ENCODE peak calls at places on chromosomes 13 and 19, in five cellular contexts. Z, X, U, D and K are unnamed samples.

GRCh38 chr19:54905908-54906511 is at the start of gene NCR1:
- DNase-seq in X (no peak), D (no peak), U (no peak), Z (no peak), K (no peak)

GRCh38 chr19:43464089-43464775 is 1.2 kb downstream of the LYPD3 start:
- DNase-seq in Z (peak; percentile 85), D (peak; percentile 78), U (no peak), X (no peak), K (peak; percentile 92)

GRCh38 chr13:62320129-62320724 is 904.6 kb upstream of the PCDH20 start:
- DNase-seq in Z (no peak), D (no peak), U (peak; percentile 41), X (peak; percentile 24), K (no peak)

GRCh38 chr19:48997972-48998371 is 4.3 kb downstream of the RUVBL2 start:
- DNase-seq in D (no peak), X (peak; percentile 66), U (peak; percentile 55), Z (no peak), K (no peak)

GRCh38 chr13:83622422-83622784 is 259.9 kb downstream of the SLITRK1 start:
- DNase-seq in U (peak; percentile 66), D (no peak), X (peak; percentile 76), Z (no peak), K (no peak)

GRCh38 chr19:2567580-2567979 is 91.7 kb downstream of the GADD45B start:
- DNase-seq in D (peak; percentile 77), U (no peak), X (no peak), Z (peak; percentile 67), K (peak; percentile 76)

GRCh38 chr13:70432276-70432805 is 324.1 kb upstream of the KLHL1 start:
- DNase-seq in D (no peak), U (no peak), X (no peak), Z (no peak), K (no peak)

GRCh38 chr13:37869506-37869755 is 141 bp downstream of the TRPC4 start:
- DNase-seq in Z (no peak), U (no peak), D (no peak), X (no peak), K (no peak)

GRCh38 chr19:47305309-47305751 is 4.3 kb upstream of the C5AR1 start:
- DNase-seq in U (peak; percentile 79), X (peak; percentile 73), Z (peak; percentile 54), D (peak; percentile 66), K (peak; percentile 92)

GRCh38 chr13:60933638-60934037 is 482.0 kb downstream of the PCDH20 start:
- DNase-seq in U (peak; percentile 6), D (no peak), X (no peak), Z (no peak), K (no peak)

GRCh38 chr19:38661996-38662395 is 14.5 kb downstream of the ACTN4 start:
- DNase-seq in D (no peak), X (no peak), U (no peak), Z (no peak), K (no peak)

GRCh38 chr19:2199215-2199614 is 35.5 kb downstream of the DOT1L start:
- DNase-seq in D (no peak), Z (no peak), U (no peak), X (no peak), K (no peak)

GRCh38 chr13:113901231-113901630 is 37.4 kb upstream of the GAS6 start:
- DNase-seq in X (no peak), D (no peak), U (peak; percentile 92), Z (no peak), K (no peak)

GRCh38 chr13:112246731-112247470 is 129.3 kb upstream of the SPACA7 start:
- DNase-seq in Z (no peak), D (no peak), X (no peak), U (no peak), K (no peak)

GRCh38 chr19:6416658-6417405 is 7.8 kb downstream of the KHSRP start:
- DNase-seq in U (no peak), X (no peak), D (no peak), Z (no peak), K (no peak)

GRCh38 chr13:33918199-33918932 is 100.4 kb downstream of the RFC3 start:
- DNase-seq in X (peak; percentile 71), U (peak; percentile 82), D (no peak), Z (no peak), K (peak; percentile 64)

GRCh38 chr13:25224151-25224550 is 52.1 kb upstream of the AMER2 start:
- DNase-seq in X (no peak), Z (no peak), D (no peak), U (no peak), K (no peak)

DNA sequence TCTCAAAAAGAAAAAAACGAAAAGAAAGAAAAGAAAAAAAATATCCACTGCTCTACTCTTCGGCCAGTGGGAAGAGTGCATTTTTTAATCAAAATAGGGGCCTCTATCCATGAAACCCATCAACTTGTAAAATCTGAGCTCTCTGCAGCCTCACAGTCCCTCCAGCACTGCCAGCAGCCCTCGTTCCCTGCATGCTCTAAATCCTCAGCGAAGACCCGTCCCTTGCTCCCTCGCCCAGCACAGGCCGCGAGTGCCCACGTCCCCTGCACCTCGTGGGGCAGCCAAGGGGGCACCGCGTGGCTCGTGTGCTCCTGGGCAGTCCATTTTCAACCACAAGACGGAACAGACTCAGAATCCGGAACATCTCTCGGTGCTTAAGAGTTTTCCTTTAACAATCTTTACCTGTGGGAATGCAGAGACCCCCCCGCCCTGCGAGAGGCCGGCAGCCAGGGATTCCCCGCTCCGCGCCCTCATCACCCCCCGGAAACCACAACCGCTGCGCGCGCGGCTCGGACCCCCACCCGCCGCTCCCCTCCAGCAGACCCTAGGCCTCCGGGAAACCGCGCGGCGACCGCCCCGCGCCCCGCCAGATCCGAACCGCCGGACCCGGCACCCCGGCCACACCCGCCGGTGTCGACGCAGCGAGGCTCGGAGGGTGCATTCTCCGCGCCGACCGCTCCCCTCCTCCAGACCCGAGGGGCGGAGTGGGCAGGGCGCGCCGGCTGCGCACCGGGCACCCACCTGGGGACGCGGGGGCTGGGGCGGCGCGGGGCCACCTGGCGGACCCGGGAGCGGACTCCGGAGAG is 624 bp downstream of the ANKRD27 start:
- DNase-seq in Z (no peak), X (no peak), U (no peak), D (no peak), K (no peak)
- H3K27ac ChIP-seq in Z (peak overlapping the region; percentile 81), X (peak overlapping the region; percentile 26), U (peak overlapping the region; percentile 63), D (peak overlapping the region; percentile 93), K (no peak overlapping the region)

GRCh38 chr13:50378513-50378970 is 363.3 kb downstream of the KCNRG start:
- DNase-seq in U (no peak), X (no peak), Z (no peak), D (no peak), K (no peak)

GRCh38 chr13:50376895-50377575 is 361.8 kb downstream of the KCNRG start:
- DNase-seq in X (no peak), Z (no peak), U (no peak), D (no peak), K (no peak)

GRCh38 chr13:50377726-50378270 is 362.6 kb downstream of the KCNRG start:
- DNase-seq in Z (no peak), X (no peak), D (no peak), U (no peak), K (no peak)

GRCh38 chr13:50374517-50374916 is 359.3 kb downstream of the KCNRG start:
- DNase-seq in X (no peak), D (no peak), Z (no peak), U (no peak), K (no peak)

GRCh38 chr13:50375792-50376191 is 360.5 kb downstream of the KCNRG start:
- DNase-seq in X (peak; percentile 62), D (no peak), Z (no peak), U (peak; percentile 90), K (no peak)
- H3K27ac ChIP-seq in X (no peak overlapping the region), D (no peak overlapping the region), Z (no peak overlapping the region), U (no peak overlapping the region), K (no peak overlapping the region)

DNA sequence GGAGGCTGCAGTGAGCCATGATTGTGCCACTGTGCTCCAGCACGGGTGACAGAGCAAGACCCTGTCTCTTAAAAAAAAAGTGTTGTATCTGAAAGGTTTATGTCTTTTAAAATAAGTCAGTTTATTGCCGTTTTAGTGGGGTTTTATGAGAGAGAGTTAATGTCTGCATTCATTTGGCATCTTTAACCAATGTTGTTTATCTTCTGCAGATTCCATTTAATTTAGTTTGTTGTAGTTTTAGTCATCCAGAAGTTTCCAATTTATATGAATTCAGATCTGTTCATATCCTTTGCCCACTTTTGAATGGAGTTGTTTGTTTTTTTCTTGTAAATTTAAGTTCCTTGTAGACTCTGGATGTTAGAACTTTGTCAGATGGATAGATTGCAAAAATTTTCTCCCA is 36.7 kb upstream of the LPAR6 start:
- DNase-seq in Z (no peak), X (no peak), D (no peak), U (no peak), K (no peak)
- H3K27ac ChIP-seq in Z (no peak overlapping the region), X (no peak overlapping the region), D (no peak overlapping the region), U (no peak overlapping the region), K (no peak overlapping the region)

GRCh38 chr13:95641961-95642621 is 2.4 kb downstream of the DZIP1 start:
- DNase-seq in X (peak; percentile 31), Z (no peak), U (peak; percentile 72), D (peak; percentile 41), K (peak; percentile 64)

GRCh38 chr13:95644611-95645052 is at the start of gene DZIP1:
- DNase-seq in Z (peak; percentile 74), U (peak; percentile 88), D (peak; percentile 81), X (peak; percentile 81), K (peak; percentile 87)

GRCh38 chr13:95643009-95643408 is 1.5 kb downstream of the DZIP1 start:
- DNase-seq in D (no peak), U (no peak), Z (no peak), X (no peak), K (no peak)

GRCh38 chr13:95643814-95644598 is 500 bp downstream of the DZIP1 start:
- DNase-seq in Z (no peak), X (peak; percentile 37), D (peak; percentile 18), U (peak; percentile 57), K (peak; percentile 83)

GRCh38 chr13:95643471-95643813 is 1.1 kb downstream of the DZIP1 start:
- DNase-seq in Z (no peak), X (peak; percentile 27), U (peak; percentile 56), D (no peak), K (no peak)
- H3K27ac ChIP-seq in Z (peak overlapping the region; percentile 77), X (peak overlapping the region; percentile 23), U (peak overlapping the region; percentile 79), D (peak overlapping the region; percentile 76), K (no peak overlapping the region)

DNA sequence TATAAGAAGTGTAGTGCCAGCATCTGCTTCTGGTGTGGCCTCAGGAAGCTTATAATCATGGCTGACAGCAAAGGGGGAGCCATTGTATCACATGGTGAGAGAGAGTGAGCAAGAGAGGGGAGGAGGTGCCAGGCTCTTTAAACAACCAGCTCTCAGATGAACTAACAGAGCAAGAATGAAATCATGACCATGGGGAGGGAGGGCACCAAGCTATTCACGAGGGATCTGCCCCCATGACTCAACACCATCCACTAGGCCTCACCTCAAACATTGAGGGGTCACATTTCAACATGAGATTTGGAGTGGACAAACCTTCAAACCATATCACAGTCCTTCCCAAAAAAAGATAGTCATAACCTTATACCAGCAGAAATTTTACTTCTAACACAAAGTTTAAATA is 174.0 kb downstream of the GPC5 start:
- DNase-seq in D (no peak), Z (no peak), X (peak; percentile 67), U (peak; percentile 50), K (no peak)
- H3K27ac ChIP-seq in D (no peak overlapping the region), Z (no peak overlapping the region), X (peak overlapping the region; percentile 85), U (no peak overlapping the region), K (no peak overlapping the region)